ENCODE peak calls at places on chromosomes 6 and 20, in five cellular contexts. A is stomach; U is amniotic stem cell; R is stimulated activated CD4-positive, alpha-beta T cell treated with anti-CD3 and anti-CD28 coated beads, Interleukin-2, amount 100 ng/mL, for 4 hours; E is activated T-helper 1 cell treated with anti-CD3 and anti-CD28 coated beads, Interleukin-12 subunit alpha, Interleukin-12 subunit beta, Interleukin-2, Interleukin-4 antibody, amounts not matched to agents 30 ng/mL and 10 ng/mL and 1 ng/mL, durations not matched to agents 14 hours and 24 hours and 36 hours. P is an unnamed sample.

GRCh38 chr20:59390437-59390836 is 90.0 kb downstream of the EDN3 start:
- DNase-seq in R (no peak), U (no peak), E (no peak), A (no peak), P (no peak)

GRCh38 chr6:1796706-1797529 is 187.2 kb downstream of the FOXC1 start:
- DNase-seq in A (no peak), U (no peak), R (no peak), E (no peak), P (peak)

GRCh38 chr6:45930419-45931059 is 85.1 kb downstream of the CLIC5 start:
- DNase-seq in E (peak), A (peak), U (peak), R (peak), P (peak)

GRCh38 chr6:144637535-144637934 is 352.4 kb downstream of the UTRN start:
- DNase-seq in A (no peak), R (no peak), U (no peak), E (no peak), P (no peak)

GRCh38 chr20:58647162-58647813 is 3.8 kb upstream of the STX16 start:
- DNase-seq in E (no peak), A (no peak), R (no peak), U (no peak), P (no peak)

GRCh38 chr6:43575105-43575771 is 600 bp downstream of the XPO5 start:
- DNase-seq in A (peak), E (peak), R (peak), U (no peak), P (peak)

GRCh38 chr6:31769684-31770371 is 7.3 kb downstream of the VWA7 start:
- DNase-seq in E (peak), R (peak), U (no peak), A (peak), P (peak)

GRCh38 chr6:138194221-138194620 is 24.1 kb downstream of the PBOV1 start:
- DNase-seq in U (no peak), R (no peak), A (peak), E (no peak), P (no peak)

GRCh38 chr20:35311409-35311808 is 19.2 kb upstream of the FAM83C start:
- DNase-seq in U (no peak), R (peak), E (peak), A (no peak), P (no peak)

GRCh38 chr20:48594533-48594932 is 233.3 kb downstream of the PREX1 start:
- DNase-seq in A (no peak), R (no peak), U (no peak), E (no peak), P (no peak)

GRCh38 chr6:122339661-122340060 is 59.8 kb upstream of the HSF2 start:
- DNase-seq in U (no peak), E (no peak), A (no peak), R (no peak), P (no peak)

GRCh38 chr20:17657898-17658647 is 24.0 kb downstream of the RRBP1 start:
- DNase-seq in R (no peak), U (no peak), E (no peak), A (no peak), P (no peak)

GRCh38 chr6:56949925-56950495 is 4.9 kb upstream of the BEND6 start:
- DNase-seq in E (no peak), U (no peak), R (no peak), A (no peak), P (no peak)